ENCODE peak calls at places on chromosomes 13 and 19, in nine cellular contexts. T, I, V, X, N, Q, M, F and S are unnamed samples. For H3K9me3, the result is how much of the 10 kb centered on the place peaks cover.

GRCh38 chr13:94249512-94249911 is 230.0 kb downstream of the DCT start:
- DNase-seq in I (peak), V (peak), F (no peak), Q (peak), N (peak), M (peak), T (no peak), X (no peak), S (no peak)

GRCh38 chr19:2255982-2256685 is at the start of gene JSRP1:
- DNase-seq in I (no peak), N (no peak), M (no peak), Q (no peak), X (peak), V (no peak), T (no peak), F (peak), S (no peak)

GRCh38 chr19:11570039-11570462 is 7.4 kb downstream of the ACP5 start:
- DNase-seq in F (peak), V (no peak), N (no peak), X (no peak), T (no peak), M (no peak), I (no peak), Q (no peak), S (no peak)

GRCh38 chr13:104253063-104253680 is 1187.0 kb upstream of the SLC10A2 start:
- DNase-seq in F (no peak), X (no peak), I (peak), Q (peak), V (peak), N (no peak), M (peak), T (no peak), S (no peak)

GRCh38 chr13:98461525-98462240 is 115.2 kb downstream of the STK24 start:
- DNase-seq in V (no peak), I (no peak), F (no peak), T (no peak), X (peak), N (no peak), M (no peak), Q (no peak), S (no peak)

GRCh38 chr13:83666126-83666525 is 216.1 kb downstream of the SLITRK1 start:
- DNase-seq in Q (no peak), X (no peak), M (no peak), F (no peak), I (peak), V (peak), T (no peak), N (no peak), S (no peak)

GRCh38 chr13:51885651-51886050 is 23.9 kb downstream of the CCDC70 start:
- DNase-seq in V (no peak), N (no peak), T (no peak), I (no peak), F (no peak), Q (no peak), X (no peak), M (no peak), S (no peak)

GRCh38 chr13:33126909-33127607 is 110.8 kb downstream of the KL start:
- DNase-seq in N (no peak), T (peak), M (peak), V (peak), F (no peak), X (peak), I (peak), Q (peak), S (no peak)

GRCh38 chr19:19160489-19161035 is 9.5 kb downstream of the MEF2B start:
- DNase-seq in T (no peak), I (no peak), F (peak), M (no peak), N (no peak), X (no peak), V (no peak), Q (no peak), S (no peak)

GRCh38 chr13:32663660-32664059 is 77.4 kb downstream of the PDS5B start:
- DNase-seq in T (no peak), X (no peak), Q (no peak), N (no peak), F (no peak), V (no peak), M (no peak), I (no peak), S (no peak)

GRCh38 chr13:51895906-51896888 is 34.4 kb downstream of the CCDC70 start:
- DNase-seq in F (peak), X (peak), I (peak), M (peak), N (peak), Q (peak), V (peak), T (peak), S (peak)

GRCh38 chr19:41958367-41959055 is 610 bp downstream of the RABAC1 start:
- DNase-seq in I (peak), V (peak), T (peak), Q (peak), F (peak), M (peak), N (peak), X (peak), S (peak)

GRCh38 chr19:7730286-7731217 is 1.4 kb downstream of the CLEC4G start:
- DNase-seq in X (no peak), F (no peak), I (no peak), N (no peak), M (no peak), V (no peak), T (no peak), Q (no peak), S (no peak)

GRCh38 chr13:42803563-42804212 is 22.3 kb downstream of the FAM216B start:
- DNase-seq in I (no peak), V (no peak), M (peak), T (no peak), N (no peak), Q (peak), X (no peak), F (no peak), S (no peak)

GRCh38 chr13:59024434-59024833 is 1139.3 kb downstream of the DIAPH3 start:
- DNase-seq in X (no peak), N (no peak), F (no peak), I (peak), Q (peak), T (no peak), V (peak), M (no peak), S (no peak)

GRCh38 chr13:49374585-49375290 is 69.1 kb downstream of the CAB39L start:
- DNase-seq in I (peak), M (peak), T (no peak), F (peak), N (peak), X (no peak), V (peak), Q (peak), S (no peak)

GRCh38 chr13:44132710-44133109 is 240.9 kb upstream of the SERP2 start:
- DNase-seq in T (peak), F (no peak), V (peak), Q (peak), N (peak), M (peak), I (peak), X (peak), S (peak)

GRCh38 chr19:49154279-49154678 is 917 bp downstream of the HRC start:
- DNase-seq in I (no peak), X (no peak), Q (no peak), F (no peak), V (no peak), M (no peak), T (no peak), N (no peak), S (no peak)

GRCh38 chr19:14528419-14529253 is 758 bp upstream of the TECR start:
- DNase-seq in M (no peak), F (no peak), V (no peak), N (no peak), X (no peak), T (no peak), I (no peak), Q (no peak), S (no peak)

GRCh38 chr13:30735025-30735967 is at the start of gene ALOX5AP:
- DNase-seq in I (no peak), F (peak), V (no peak), N (no peak), Q (no peak), M (no peak), T (no peak), X (no peak), S (no peak)

DNA sequence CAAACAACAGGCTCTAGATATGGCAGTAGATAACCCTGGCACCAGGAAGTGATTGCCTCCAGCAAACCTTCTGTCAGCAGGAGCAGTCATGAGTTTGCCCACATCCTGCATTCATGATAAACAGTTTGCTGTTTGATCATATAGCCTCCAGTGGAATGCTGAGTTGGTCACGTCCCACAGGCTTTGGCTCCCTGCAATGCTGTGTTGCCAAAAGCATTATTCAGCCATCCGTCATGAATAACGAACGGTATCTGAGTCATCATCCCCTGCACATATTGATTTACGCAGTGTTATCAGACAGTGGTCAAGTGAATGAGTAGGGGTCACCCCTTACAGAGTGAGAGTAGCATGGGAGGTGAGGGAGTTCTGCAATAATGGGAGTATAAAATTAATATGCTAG is 21.9 kb upstream of the ZNF432 start:
- DNase-seq in F (no peak), X (no peak), I (peak), T (no peak), V (peak), Q (no peak), N (peak), M (peak), S (no peak)
- H3K9me3 ChIP-seq in F (under half), X (under half), I (half or more), T (under half), V (under half), Q (half or more), N (half or more), M (under half), S (under half)

DNA sequence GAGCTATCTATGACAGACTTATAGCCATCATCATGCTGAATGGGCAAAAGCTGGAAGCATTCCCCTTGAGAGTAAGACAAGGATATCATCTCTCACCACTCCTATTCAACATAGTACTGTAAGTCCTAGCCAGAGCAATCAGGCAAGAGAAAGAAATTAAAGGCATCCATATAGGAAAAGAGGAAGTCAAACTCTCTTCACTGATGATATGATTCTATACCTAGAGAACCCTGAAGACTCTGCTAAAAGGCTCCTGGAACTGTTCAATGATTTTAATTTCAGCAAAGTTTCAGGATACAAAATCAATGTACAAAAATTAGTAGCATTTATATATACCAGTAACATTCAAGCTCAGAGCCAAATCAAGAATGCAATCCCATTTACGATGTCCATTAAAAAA is 21.7 kb upstream of the C1QTNF9B start:
- DNase-seq in I (no peak), F (no peak), X (no peak), V (no peak), Q (no peak), T (no peak), M (no peak), N (no peak), S (no peak)
- H3K9me3 ChIP-seq in I (under half), F (under half), X (under half), V (under half), Q (under half), T (under half), M (under half), N (under half), S (under half)

GRCh38 chr19:45913874-45914830 is at the start of gene NANOS2:
- DNase-seq in M (peak), I (no peak), F (peak), T (peak), N (peak), Q (no peak), V (no peak), X (no peak), S (no peak)

GRCh38 chr19:45920458-45920857 is 5.9 kb upstream of the NANOS2 start:
- DNase-seq in I (no peak), V (no peak), N (no peak), X (no peak), Q (no peak), T (no peak), M (no peak), F (no peak), S (no peak)

GRCh38 chr19:45919678-45920077 is 5.1 kb upstream of the NANOS2 start:
- DNase-seq in V (no peak), T (no peak), M (no peak), N (no peak), F (no peak), I (no peak), X (no peak), Q (no peak), S (no peak)

GRCh38 chr19:45918721-45919120 is 4.1 kb upstream of the NANOS2 start:
- DNase-seq in I (no peak), F (no peak), V (no peak), N (no peak), X (no peak), Q (no peak), M (no peak), T (no peak), S (no peak)

GRCh38 chr19:45917421-45918091 is 3.0 kb upstream of the NANOS2 start:
- DNase-seq in Q (no peak), I (no peak), F (no peak), V (no peak), T (no peak), M (no peak), N (no peak), X (no peak), S (no peak)
- H3K9me3 ChIP-seq in Q (under half), I (under half), F (under half), V (under half), T (under half), M (under half), N (under half), X (under half), S (under half)

GRCh38 chr19:28486934-28487333 is 726.0 kb downstream of the UQCRFS1 start:
- DNase-seq in X (no peak), F (no peak), V (no peak), M (no peak), T (no peak), Q (no peak), I (no peak), N (no peak), S (no peak)
- H3K9me3 ChIP-seq in X (under half), F (under half), V (under half), M (under half), T (under half), Q (under half), I (under half), N (under half), S (under half)

GRCh38 chr19:16778796-16779411 is 50.3 kb upstream of the SIN3B start:
- DNase-seq in X (no peak), Q (peak), F (peak), M (peak), I (peak), N (peak), T (peak), V (peak), S (peak)
- H3K9me3 ChIP-seq in X (under half), Q (under half), F (under half), M (under half), I (under half), N (under half), T (under half), V (under half), S (under half)